ENCODE peak calls at places on chromosomes 16 and 17, in six cellular contexts. One of them, this sample, is unnamed.
A peak's percentile ranks its signal among the peaks of the same experiment; 100 is the strongest.

GRCh38 chr16:3599922-3600321 is 11.5 kb downstream of the SLX4 start:
- DNase-seq in HAP-1: no peak
- DNase-seq in AG09319: no peak
- DNase-seq in activated CD4-positive, alpha-beta T cell treated with anti-CD3 and anti-CD28 coated beads, Interleukin-2, amount 50 U/mL, for 48 hours: no peak
- DNase-seq in Daoy: no peak
- DNase-seq in DMS79 treated with DMSO at 0.1 percent for 48 hours: no peak
- DNase-seq in this sample: no peak

GRCh38 chr17:77593081-77593480 is 365.4 kb upstream of the TNRC6C start:
- DNase-seq in Daoy: no peak
- DNase-seq in HAP-1: no peak
- DNase-seq in activated CD4-positive, alpha-beta T cell treated with anti-CD3 and anti-CD28 coated beads, Interleukin-2, amount 50 U/mL, for 48 hours: no peak
- DNase-seq in DMS79 treated with DMSO at 0.1 percent for 48 hours: no peak
- DNase-seq in AG09319: no peak
- DNase-seq in this sample: no peak

GRCh38 chr17:44084131-44084538 is 13.6 kb downstream of the G6PC3 start:
- DNase-seq in AG09319: no peak
- DNase-seq in DMS79 treated with DMSO at 0.1 percent for 48 hours: no peak
- DNase-seq in activated CD4-positive, alpha-beta T cell treated with anti-CD3 and anti-CD28 coated beads, Interleukin-2, amount 50 U/mL, for 48 hours: peak; percentile 55
- DNase-seq in Daoy: no peak
- DNase-seq in HAP-1: no peak
- DNase-seq in this sample: no peak

GRCh38 chr17:76107507-76107906 is 3.9 kb upstream of the EXOC7 start:
- DNase-seq in Daoy: no peak
- DNase-seq in DMS79 treated with DMSO at 0.1 percent for 48 hours: no peak
- DNase-seq in HAP-1: peak; percentile 33
- DNase-seq in activated CD4-positive, alpha-beta T cell treated with anti-CD3 and anti-CD28 coated beads, Interleukin-2, amount 50 U/mL, for 48 hours: no peak
- DNase-seq in AG09319: no peak
- DNase-seq in this sample: no peak

GRCh38 chr16:68319185-68319908 is 8.5 kb downstream of the PRMT7 start:
- DNase-seq in DMS79 treated with DMSO at 0.1 percent for 48 hours: peak; percentile 88
- DNase-seq in AG09319: no peak
- DNase-seq in activated CD4-positive, alpha-beta T cell treated with anti-CD3 and anti-CD28 coated beads, Interleukin-2, amount 50 U/mL, for 48 hours: peak; percentile 52
- DNase-seq in Daoy: no peak
- DNase-seq in HAP-1: no peak
- DNase-seq in this sample: no peak

GRCh38 chr17:651596-651995 is 63.0 kb downstream of the VPS53 start:
- DNase-seq in Daoy: no peak
- DNase-seq in HAP-1: no peak
- DNase-seq in AG09319: no peak
- DNase-seq in DMS79 treated with DMSO at 0.1 percent for 48 hours: no peak
- DNase-seq in activated CD4-positive, alpha-beta T cell treated with anti-CD3 and anti-CD28 coated beads, Interleukin-2, amount 50 U/mL, for 48 hours: no peak
- DNase-seq in this sample: no peak

GRCh38 chr17:55273579-55274370 is 9.0 kb downstream of the HLF start:
- DNase-seq in DMS79 treated with DMSO at 0.1 percent for 48 hours: no peak
- DNase-seq in AG09319: no peak
- DNase-seq in Daoy: peak; percentile 22
- DNase-seq in activated CD4-positive, alpha-beta T cell treated with anti-CD3 and anti-CD28 coated beads, Interleukin-2, amount 50 U/mL, for 48 hours: no peak
- DNase-seq in HAP-1: no peak
- DNase-seq in this sample: no peak

GRCh38 chr17:66508896-66509843 is 206.8 kb downstream of the PRKCA start:
- DNase-seq in HAP-1: no peak
- DNase-seq in DMS79 treated with DMSO at 0.1 percent for 48 hours: peak; percentile 62
- DNase-seq in Daoy: peak; percentile 91
- DNase-seq in activated CD4-positive, alpha-beta T cell treated with anti-CD3 and anti-CD28 coated beads, Interleukin-2, amount 50 U/mL, for 48 hours: peak; percentile 58
- DNase-seq in AG09319: peak; percentile 49
- DNase-seq in this sample: no peak

GRCh38 chr16:7513429-7513828 is 180.8 kb downstream of the RBFOX1 start:
- DNase-seq in DMS79 treated with DMSO at 0.1 percent for 48 hours: no peak
- DNase-seq in Daoy: peak; percentile 2
- DNase-seq in activated CD4-positive, alpha-beta T cell treated with anti-CD3 and anti-CD28 coated beads, Interleukin-2, amount 50 U/mL, for 48 hours: peak; percentile 1
- DNase-seq in AG09319: no peak
- DNase-seq in HAP-1: no peak
- DNase-seq in this sample: no peak

GRCh38 chr16:2474877-2475412 is at the start of gene TBC1D24:
- DNase-seq in DMS79 treated with DMSO at 0.1 percent for 48 hours: peak; percentile 40
- DNase-seq in HAP-1: peak; percentile 66
- DNase-seq in AG09319: peak; percentile 44
- DNase-seq in activated CD4-positive, alpha-beta T cell treated with anti-CD3 and anti-CD28 coated beads, Interleukin-2, amount 50 U/mL, for 48 hours: peak; percentile 83
- DNase-seq in Daoy: peak; percentile 90
- DNase-seq in this sample: peak; percentile 93

GRCh38 chr17:22266231-22266630 is 573.9 kb downstream of the KCNJ18 start:
- DNase-seq in AG09319: no peak
- DNase-seq in DMS79 treated with DMSO at 0.1 percent for 48 hours: no peak
- DNase-seq in HAP-1: no peak
- DNase-seq in activated CD4-positive, alpha-beta T cell treated with anti-CD3 and anti-CD28 coated beads, Interleukin-2, amount 50 U/mL, for 48 hours: no peak
- DNase-seq in Daoy: peak; percentile 86
- DNase-seq in this sample: no peak

GRCh38 chr16:72203401-72203800 is 31.4 kb upstream of the PMFBP1 start:
- DNase-seq in AG09319: no peak
- DNase-seq in activated CD4-positive, alpha-beta T cell treated with anti-CD3 and anti-CD28 coated beads, Interleukin-2, amount 50 U/mL, for 48 hours: peak; percentile 3
- DNase-seq in Daoy: peak; percentile 54
- DNase-seq in DMS79 treated with DMSO at 0.1 percent for 48 hours: no peak
- DNase-seq in HAP-1: no peak
- DNase-seq in this sample: peak; percentile 39

GRCh38 chr17:8826808-8827435 is 27.8 kb upstream of the MFSD6L start:
- DNase-seq in AG09319: no peak
- DNase-seq in Daoy: no peak
- DNase-seq in DMS79 treated with DMSO at 0.1 percent for 48 hours: no peak
- DNase-seq in activated CD4-positive, alpha-beta T cell treated with anti-CD3 and anti-CD28 coated beads, Interleukin-2, amount 50 U/mL, for 48 hours: no peak
- DNase-seq in HAP-1: no peak
- DNase-seq in this sample: no peak

GRCh38 chr17:63694229-63694973 is 5.5 kb downstream of the LIMD2 start:
- DNase-seq in activated CD4-positive, alpha-beta T cell treated with anti-CD3 and anti-CD28 coated beads, Interleukin-2, amount 50 U/mL, for 48 hours: no peak
- DNase-seq in AG09319: no peak
- DNase-seq in DMS79 treated with DMSO at 0.1 percent for 48 hours: no peak
- DNase-seq in HAP-1: no peak
- DNase-seq in Daoy: peak; percentile 35
- DNase-seq in this sample: no peak

GRCh38 chr16:19578378-19578851 is 22.9 kb downstream of the VPS35L start:
- DNase-seq in HAP-1: no peak
- DNase-seq in AG09319: no peak
- DNase-seq in Daoy: no peak
- DNase-seq in activated CD4-positive, alpha-beta T cell treated with anti-CD3 and anti-CD28 coated beads, Interleukin-2, amount 50 U/mL, for 48 hours: no peak
- DNase-seq in DMS79 treated with DMSO at 0.1 percent for 48 hours: no peak
- DNase-seq in this sample: no peak

GRCh38 chr16:8375208-8375607 is 215.1 kb downstream of the TMEM114 start:
- DNase-seq in AG09319: no peak
- DNase-seq in HAP-1: no peak
- DNase-seq in activated CD4-positive, alpha-beta T cell treated with anti-CD3 and anti-CD28 coated beads, Interleukin-2, amount 50 U/mL, for 48 hours: no peak
- DNase-seq in Daoy: no peak
- DNase-seq in DMS79 treated with DMSO at 0.1 percent for 48 hours: no peak
- DNase-seq in this sample: no peak

GRCh38 chr17:21039839-21040575 is 2.8 kb downstream of the USP22 start:
- DNase-seq in Daoy: peak; percentile 53
- DNase-seq in AG09319: no peak
- DNase-seq in HAP-1: peak; percentile 67
- DNase-seq in activated CD4-positive, alpha-beta T cell treated with anti-CD3 and anti-CD28 coated beads, Interleukin-2, amount 50 U/mL, for 48 hours: peak; percentile 22
- DNase-seq in DMS79 treated with DMSO at 0.1 percent for 48 hours: peak; percentile 20
- DNase-seq in this sample: no peak

GRCh38 chr17:1797323-1797722 is 32.4 kb downstream of the SMYD4 start:
- DNase-seq in AG09319: no peak
- DNase-seq in Daoy: no peak
- DNase-seq in DMS79 treated with DMSO at 0.1 percent for 48 hours: no peak
- DNase-seq in HAP-1: no peak
- DNase-seq in activated CD4-positive, alpha-beta T cell treated with anti-CD3 and anti-CD28 coated beads, Interleukin-2, amount 50 U/mL, for 48 hours: no peak
- DNase-seq in this sample: no peak

GRCh38 chr17:18191967-18192366 is 8.3 kb downstream of the ALKBH5 start:
- DNase-seq in activated CD4-positive, alpha-beta T cell treated with anti-CD3 and anti-CD28 coated beads, Interleukin-2, amount 50 U/mL, for 48 hours: no peak
- DNase-seq in AG09319: no peak
- DNase-seq in HAP-1: no peak
- DNase-seq in Daoy: no peak
- DNase-seq in DMS79 treated with DMSO at 0.1 percent for 48 hours: no peak
- DNase-seq in this sample: no peak

GRCh38 chr17:12730931-12731521 is 58.3 kb upstream of the ARHGAP44 start:
- DNase-seq in Daoy: peak; percentile 83
- DNase-seq in HAP-1: no peak
- DNase-seq in DMS79 treated with DMSO at 0.1 percent for 48 hours: no peak
- DNase-seq in activated CD4-positive, alpha-beta T cell treated with anti-CD3 and anti-CD28 coated beads, Interleukin-2, amount 50 U/mL, for 48 hours: no peak
- DNase-seq in AG09319: no peak
- DNase-seq in this sample: no peak

GRCh38 chr16:20303012-20303411 is 24.3 kb downstream of the GP2 start:
- DNase-seq in activated CD4-positive, alpha-beta T cell treated with anti-CD3 and anti-CD28 coated beads, Interleukin-2, amount 50 U/mL, for 48 hours: no peak
- DNase-seq in AG09319: no peak
- DNase-seq in Daoy: no peak
- DNase-seq in HAP-1: no peak
- DNase-seq in DMS79 treated with DMSO at 0.1 percent for 48 hours: no peak
- DNase-seq in this sample: no peak

GRCh38 chr16:4693956-4694663 is 748 bp downstream of the NUDT16L1 start:
- DNase-seq in AG09319: no peak
- DNase-seq in DMS79 treated with DMSO at 0.1 percent for 48 hours: no peak
- DNase-seq in activated CD4-positive, alpha-beta T cell treated with anti-CD3 and anti-CD28 coated beads, Interleukin-2, amount 50 U/mL, for 48 hours: peak; percentile 40
- DNase-seq in HAP-1: no peak
- DNase-seq in Daoy: peak; percentile 25
- DNase-seq in this sample: peak; percentile 61

GRCh38 chr17:13931752-13932477 is 137.4 kb upstream of the COX10 start:
- DNase-seq in activated CD4-positive, alpha-beta T cell treated with anti-CD3 and anti-CD28 coated beads, Interleukin-2, amount 50 U/mL, for 48 hours: no peak
- DNase-seq in AG09319: no peak
- DNase-seq in Daoy: peak; percentile 31
- DNase-seq in DMS79 treated with DMSO at 0.1 percent for 48 hours: no peak
- DNase-seq in HAP-1: no peak
- DNase-seq in this sample: no peak

GRCh38 chr16:87806608-87807546 is 41.1 kb upstream of the KLHDC4 start:
- DNase-seq in HAP-1: no peak
- DNase-seq in AG09319: peak; percentile 90
- DNase-seq in activated CD4-positive, alpha-beta T cell treated with anti-CD3 and anti-CD28 coated beads, Interleukin-2, amount 50 U/mL, for 48 hours: peak; percentile 58
- DNase-seq in Daoy: peak; percentile 85
- DNase-seq in DMS79 treated with DMSO at 0.1 percent for 48 hours: peak; percentile 68
- DNase-seq in this sample: peak; percentile 72

GRCh38 chr17:38663125-38663751 is 11.5 kb downstream of the EPOP start:
- DNase-seq in HAP-1: peak; percentile 75
- DNase-seq in activated CD4-positive, alpha-beta T cell treated with anti-CD3 and anti-CD28 coated beads, Interleukin-2, amount 50 U/mL, for 48 hours: peak; percentile 60
- DNase-seq in Daoy: peak; percentile 77
- DNase-seq in AG09319: no peak
- DNase-seq in DMS79 treated with DMSO at 0.1 percent for 48 hours: peak; percentile 72
- DNase-seq in this sample: peak; percentile 61

GRCh38 chr17:80252871-80253270 is 7.8 kb upstream of the RNF213 start:
- DNase-seq in HAP-1: peak; percentile 26
- DNase-seq in DMS79 treated with DMSO at 0.1 percent for 48 hours: no peak
- DNase-seq in AG09319: no peak
- DNase-seq in Daoy: peak; percentile 58
- DNase-seq in activated CD4-positive, alpha-beta T cell treated with anti-CD3 and anti-CD28 coated beads, Interleukin-2, amount 50 U/mL, for 48 hours: peak; percentile 90
- DNase-seq in this sample: peak; percentile 84

GRCh38 chr17:75105269-75106080 is 4.3 kb upstream of the ARMC7 start:
- DNase-seq in AG09319: no peak
- DNase-seq in activated CD4-positive, alpha-beta T cell treated with anti-CD3 and anti-CD28 coated beads, Interleukin-2, amount 50 U/mL, for 48 hours: no peak
- DNase-seq in Daoy: peak; percentile 69
- DNase-seq in DMS79 treated with DMSO at 0.1 percent for 48 hours: peak; percentile 47
- DNase-seq in HAP-1: peak; percentile 34
- DNase-seq in this sample: peak; percentile 45

GRCh38 chr16:24497405-24497804 is 42.0 kb upstream of the RBBP6 start:
- DNase-seq in AG09319: peak; percentile 14
- DNase-seq in Daoy: peak; percentile 21
- DNase-seq in activated CD4-positive, alpha-beta T cell treated with anti-CD3 and anti-CD28 coated beads, Interleukin-2, amount 50 U/mL, for 48 hours: no peak
- DNase-seq in HAP-1: no peak
- DNase-seq in DMS79 treated with DMSO at 0.1 percent for 48 hours: no peak
- DNase-seq in this sample: no peak

GRCh38 chr16:28001642-28002041 is 61.9 kb downstream of the GSG1L start:
- DNase-seq in Daoy: no peak
- DNase-seq in AG09319: no peak
- DNase-seq in DMS79 treated with DMSO at 0.1 percent for 48 hours: no peak
- DNase-seq in activated CD4-positive, alpha-beta T cell treated with anti-CD3 and anti-CD28 coated beads, Interleukin-2, amount 50 U/mL, for 48 hours: no peak
- DNase-seq in HAP-1: no peak
- DNase-seq in this sample: no peak

GRCh38 chr17:76388966-76389888 is 4.8 kb downstream of the SPHK1 start:
- DNase-seq in AG09319: no peak
- DNase-seq in activated CD4-positive, alpha-beta T cell treated with anti-CD3 and anti-CD28 coated beads, Interleukin-2, amount 50 U/mL, for 48 hours: no peak
- DNase-seq in Daoy: no peak
- DNase-seq in DMS79 treated with DMSO at 0.1 percent for 48 hours: no peak
- DNase-seq in HAP-1: peak; percentile 58
- DNase-seq in this sample: no peak

This sample was measured in activated naive CD8-positive, alpha-beta T cell treated with anti-CD3 and anti-CD28 coated beads, Interleukin-2, amount 10 ng/mL, durations not matched to agents 7 days and 5 days.